ENCODE peak calls at places on chromosomes 5 and 9, in nine cellular contexts. K is CD8-positive, alpha-beta T cell; M is right atrium auricular region; F is tibial artery; N is lower lobe of right lung; G is cardiac fibroblast; Y is cardiac muscle cell; A is coronary artery; U is prostate gland. P is an unnamed sample.

GRCh38 chr5:42495908-42496307 is 72.7 kb downstream of the GHR start:
- DNase-seq in K (no peak), M (no peak), F (no peak), N (no peak), G (peak), Y (peak), A (no peak), U (peak), P (peak)

GRCh38 chr5:166505086-166505485 is 1786.4 kb upstream of the WWC1 start:
- DNase-seq in K (no peak), M (no peak), F (no peak), N (no peak), G (no peak), Y (no peak), A (no peak), U (no peak), P (no peak)

GRCh38 chr5:132428147-132428482 is 58.6 kb downstream of the SLC22A5 start:
- DNase-seq in K (no peak), M (no peak), F (no peak), N (no peak), G (no peak), Y (no peak), A (no peak), U (no peak), P (no peak)

GRCh38 chr5:150544606-150545219 is 36.8 kb downstream of the NDST1 start:
- DNase-seq in K (peak), M (peak), F (peak), N (peak), G (peak), Y (peak), A (no peak), U (peak), P (peak)

GRCh38 chr9:126116351-126117157 is 210.1 kb upstream of the MVB12B start:
- DNase-seq in K (no peak), M (peak), F (no peak), N (no peak), G (no peak), Y (no peak), A (peak), U (no peak), P (no peak)

GRCh38 chr9:88922091-88922490 is 69.2 kb upstream of the S1PR3 start:
- DNase-seq in K (peak), M (no peak), F (no peak), N (no peak), G (no peak), Y (no peak), A (no peak), U (no peak), P (no peak)

GRCh38 chr5:74031536-74031935 is 405.5 kb downstream of the ARHGEF28 start:
- DNase-seq in K (no peak), M (no peak), F (no peak), N (no peak), G (no peak), Y (no peak), A (no peak), U (no peak), P (no peak)

GRCh38 chr9:75088646-75089368 is 493 bp downstream of the OSTF1 start:
- DNase-seq in K (no peak), M (peak), F (peak), N (peak), G (peak), Y (peak), A (no peak), U (peak), P (peak)

GRCh38 chr5:150612405-150612804 is 28.1 kb upstream of the SYNPO start:
- DNase-seq in K (no peak), M (no peak), F (no peak), N (no peak), G (no peak), Y (no peak), A (no peak), U (no peak), P (no peak)

GRCh38 chr9:34454571-34455065 is 3.8 kb downstream of the FAM219A start:
- DNase-seq in K (no peak), M (peak), F (peak), N (no peak), G (peak), Y (no peak), A (no peak), U (no peak), P (peak)
- TF ChIP-seq CTCF in K (no peak), M (peak), F (no peak), N (peak), G (peak), Y (peak), A (no peak), U (no peak), P (peak)

DNA sequence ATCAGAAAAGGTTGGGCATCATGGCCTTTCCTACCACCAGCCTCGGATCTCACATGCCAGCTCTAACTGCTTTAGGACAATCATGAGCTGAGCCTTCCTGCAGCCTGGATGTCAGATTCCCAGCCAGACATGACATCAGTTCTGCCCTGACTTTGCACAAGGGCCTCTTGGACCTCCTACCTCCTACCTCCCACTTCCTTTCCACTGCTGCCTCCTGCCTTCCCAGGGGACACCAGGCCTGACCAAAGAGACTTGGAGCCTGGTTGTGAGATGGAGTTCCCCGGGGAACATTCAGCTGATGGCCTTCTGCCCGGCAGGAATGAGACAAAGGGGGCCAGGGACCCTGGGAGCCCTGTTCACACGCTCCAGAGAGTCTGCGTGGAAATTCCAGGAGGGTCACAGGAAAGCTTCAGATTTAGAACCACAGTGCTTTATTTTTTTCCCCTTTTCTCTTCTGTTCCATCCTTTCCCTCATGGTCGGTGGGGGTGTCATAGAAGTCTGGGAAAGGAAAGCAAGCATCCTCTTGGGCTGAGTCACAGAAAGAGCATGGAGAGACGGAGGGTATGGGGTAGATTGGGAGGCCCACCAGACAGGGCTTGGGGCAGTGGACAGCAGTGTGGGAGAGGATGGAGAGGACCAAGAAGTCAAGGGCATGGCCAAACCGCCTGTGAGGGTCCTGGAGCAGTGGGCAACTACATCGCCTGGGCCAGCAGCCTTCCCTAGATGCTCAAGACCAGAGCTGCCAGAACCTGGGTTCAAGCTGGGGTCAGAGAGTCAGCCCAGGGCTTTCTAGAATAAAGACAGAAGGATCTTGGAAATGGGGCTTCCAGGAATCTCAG is 35.5 kb upstream of the IL17B start:
- DNase-seq in K (no peak), M (no peak), F (peak), N (no peak), G (peak), Y (no peak), A (peak), U (no peak), P (peak)
- TF ChIP-seq CTCF in K (no peak), M (peak), F (no peak), N (no peak), G (no peak), Y (no peak), A (no peak), U (no peak), P (peak)

GRCh38 chr5:157915638-157916037 is 56.7 kb upstream of the CLINT1 start:
- DNase-seq in K (no peak), M (peak), F (peak), N (peak), G (peak), Y (peak), A (peak), U (peak), P (peak)
- TF ChIP-seq CTCF in K (no peak), M (peak), F (no peak), N (no peak), G (no peak), Y (no peak), A (no peak), U (no peak), P (no peak)

GRCh38 chr9:128022886-128023285 is 42.1 kb upstream of the EEIG1 start:
- DNase-seq in K (no peak), M (no peak), F (no peak), N (no peak), G (no peak), Y (no peak), A (no peak), U (no peak), P (no peak)

GRCh38 chr9:128024761-128025308 is 42.3 kb downstream of the NAIF1 start:
- DNase-seq in K (no peak), M (no peak), F (no peak), N (no peak), G (no peak), Y (no peak), A (no peak), U (no peak), P (no peak)

GRCh38 chr9:128025756-128026155 is 41.4 kb downstream of the NAIF1 start:
- DNase-seq in K (peak), M (no peak), F (no peak), N (no peak), G (no peak), Y (no peak), A (no peak), U (no peak), P (no peak)

GRCh38 chr9:128026255-128027165 is 40.6 kb downstream of the NAIF1 start:
- DNase-seq in K (peak), M (no peak), F (no peak), N (no peak), G (no peak), Y (no peak), A (no peak), U (no peak), P (peak)

GRCh38 chr9:128020692-128021091 is 39.9 kb upstream of the EEIG1 start:
- DNase-seq in K (no peak), M (no peak), F (no peak), N (no peak), G (no peak), Y (no peak), A (no peak), U (no peak), P (no peak)
- TF ChIP-seq CTCF in K (no peak), M (no peak), F (no peak), N (peak), G (peak), Y (peak), A (no peak), U (no peak), P (peak)